ENCODE peak calls at places on chromosomes 12 and 14, in five cellular contexts. N is right atrium auricular region, K is cardiac muscle cell, V is uterus, F is heart right ventricle. Q is an unnamed sample.

GRCh38 chr12:74021937-74022336 is 515.7 kb upstream of the ATXN7L3B start:
- DNase-seq in F (no peak), N (no peak), V (no peak), K (peak), Q (peak)

GRCh38 chr14:51545396-51545795 is 106.3 kb upstream of the FRMD6 start:
- DNase-seq in F (no peak), V (no peak), K (no peak), N (no peak), Q (no peak)

GRCh38 chr12:110743571-110744093 is 941 bp upstream of the PPP1CC start:
- DNase-seq in N (peak), F (peak), K (peak), V (peak), Q (peak)

GRCh38 chr12:5155866-5156265 is 112.2 kb downstream of the KCNA5 start:
- DNase-seq in V (no peak), N (no peak), F (no peak), K (peak), Q (no peak)

GRCh38 chr12:131946757-131947156 is 3.0 kb upstream of the EP400 start:
- DNase-seq in F (no peak), V (no peak), N (peak), K (no peak), Q (no peak)

GRCh38 chr12:52022841-52023181 is 16.1 kb downstream of the TAMALIN start:
- DNase-seq in F (no peak), N (no peak), K (no peak), V (peak), Q (peak)

GRCh38 chr14:50061664-50062437 is 54.5 kb downstream of the VCPKMT start:
- DNase-seq in K (peak), N (no peak), V (no peak), F (no peak), Q (no peak)

GRCh38 chr12:105205322-105206048 is 30.5 kb downstream of the APPL2 start:
- DNase-seq in K (no peak), F (no peak), V (no peak), N (no peak), Q (no peak)

GRCh38 chr14:51616724-51617409 is 34.8 kb upstream of the FRMD6 start:
- DNase-seq in K (peak), N (no peak), V (no peak), F (peak), Q (no peak)

GRCh38 chr14:95137804-95138167 is 19.5 kb downstream of the DICER1 start:
- DNase-seq in K (peak), N (no peak), V (no peak), F (peak), Q (no peak)

GRCh38 chr14:85853996-85854526 is 324.1 kb downstream of the FLRT2 start:
- DNase-seq in V (no peak), F (no peak), K (no peak), N (no peak), Q (no peak)

GRCh38 chr12:20127401-20127800 is 240.9 kb upstream of the PDE3A start:
- DNase-seq in V (no peak), N (no peak), F (no peak), K (peak), Q (no peak)

GRCh38 chr12:105574056-105574715 is 243.7 kb downstream of the C12orf75 start:
- DNase-seq in V (no peak), F (no peak), K (peak), N (no peak), Q (no peak)

GRCh38 chr12:92378682-92379479 is 233.2 kb upstream of the BTG1 start:
- DNase-seq in F (no peak), K (no peak), V (no peak), N (no peak), Q (no peak)

GRCh38 chr12:111757361-111758119 is 9.2 kb upstream of the ALDH2 start:
- DNase-seq in V (no peak), N (peak), K (peak), F (peak), Q (no peak)

GRCh38 chr12:3544296-3544965 is 53.4 kb downstream of the PRMT8 start:
- DNase-seq in N (no peak), V (no peak), F (no peak), K (no peak), Q (no peak)

GRCh38 chr14:94447986-94448808 is 4.4 kb downstream of the SERPINA11 start:
- DNase-seq in V (no peak), K (no peak), F (no peak), N (peak), Q (no peak)

GRCh38 chr12:132433641-132434395 is 56.1 kb upstream of the FBRSL1 start:
- DNase-seq in V (no peak), K (no peak), F (no peak), N (no peak), Q (no peak)

GRCh38 chr14:98858158-98858557 is 413.8 kb downstream of the BCL11B start:
- DNase-seq in V (no peak), F (no peak), K (no peak), N (no peak), Q (no peak)

GRCh38 chr12:49556391-49557186 is 11.4 kb downstream of the MCRS1 start:
- DNase-seq in N (no peak), F (no peak), V (no peak), K (no peak), Q (no peak)

GRCh38 chr14:96090441-96091148 is 51.4 kb downstream of the C14orf132 start:
- DNase-seq in N (no peak), F (peak), V (peak), K (peak), Q (no peak)

GRCh38 chr12:46921754-46922113 is 95.9 kb upstream of the SLC38A4 start:
- DNase-seq in N (no peak), K (peak), F (no peak), V (peak), Q (no peak)

GRCh38 chr12:108907861-108908302 is 28.0 kb downstream of the DAO start:
- DNase-seq in V (no peak), N (no peak), F (no peak), K (no peak), Q (peak)

GRCh38 chr12:131461096-131461495 is 249.8 kb upstream of the SFSWAP start:
- DNase-seq in F (no peak), N (no peak), K (no peak), V (no peak), Q (no peak)

GRCh38 chr12:9827209-9827888 is at the start of gene KLRF1:
- DNase-seq in N (no peak), K (no peak), F (no peak), V (no peak), Q (no peak)

GRCh38 chr14:104284107-104284592 is 145.8 kb downstream of the KIF26A start:
- DNase-seq in N (no peak), K (no peak), F (no peak), V (no peak), Q (no peak)

GRCh38 chr12:69068431-69068830 is 135.5 kb upstream of the CPM start:
- DNase-seq in V (no peak), N (no peak), F (no peak), K (peak), Q (no peak)

GRCh38 chr14:103748539-103748867 is 32.9 kb downstream of the ZFYVE21 start:
- DNase-seq in F (no peak), N (no peak), K (no peak), V (no peak), Q (no peak)

GRCh38 chr12:24814379-24815086 is 134.4 kb downstream of the BCAT1 start:
- DNase-seq in N (no peak), K (no peak), F (no peak), V (no peak), Q (no peak)

GRCh38 chr12:89370850-89371249 is 18.5 kb upstream of the DUSP6 start:
- DNase-seq in F (no peak), N (no peak), K (peak), V (no peak), Q (no peak)

DNA sequence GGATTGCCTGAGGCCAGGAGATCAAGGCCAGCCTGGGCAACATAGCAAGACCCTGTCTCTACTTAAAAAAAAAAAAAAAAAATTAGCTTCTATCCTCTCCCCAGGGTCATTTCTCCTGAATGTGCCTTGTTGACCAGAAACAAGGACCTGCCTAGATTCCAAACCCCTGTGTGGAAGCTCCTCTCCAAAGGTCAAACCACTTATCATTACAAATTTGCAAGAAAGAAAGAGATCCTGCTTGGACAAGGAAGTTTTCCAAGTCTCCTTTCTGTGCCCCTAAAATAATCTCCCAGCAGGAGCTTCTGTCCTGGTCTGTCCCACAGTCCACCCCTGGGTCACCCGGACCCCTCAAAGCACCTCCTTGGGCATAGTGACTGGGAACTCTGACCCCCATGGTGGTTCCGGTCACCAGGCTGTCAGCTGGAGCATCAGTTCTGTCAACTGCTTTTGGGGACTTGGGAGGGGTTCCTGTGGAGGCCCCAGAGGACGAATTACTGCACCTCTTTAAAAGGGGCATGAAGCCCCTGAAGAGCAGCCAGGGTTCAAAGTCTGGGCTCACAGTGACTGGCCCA is 38.4 kb downstream of the ACTN1 start:
- DNase-seq in N (no peak), V (no peak), K (no peak), F (no peak), Q (no peak)
- TF ChIP-seq CTCF in N (no peak), V (no peak), K (no peak), F (no peak), Q (no peak)

DNA sequence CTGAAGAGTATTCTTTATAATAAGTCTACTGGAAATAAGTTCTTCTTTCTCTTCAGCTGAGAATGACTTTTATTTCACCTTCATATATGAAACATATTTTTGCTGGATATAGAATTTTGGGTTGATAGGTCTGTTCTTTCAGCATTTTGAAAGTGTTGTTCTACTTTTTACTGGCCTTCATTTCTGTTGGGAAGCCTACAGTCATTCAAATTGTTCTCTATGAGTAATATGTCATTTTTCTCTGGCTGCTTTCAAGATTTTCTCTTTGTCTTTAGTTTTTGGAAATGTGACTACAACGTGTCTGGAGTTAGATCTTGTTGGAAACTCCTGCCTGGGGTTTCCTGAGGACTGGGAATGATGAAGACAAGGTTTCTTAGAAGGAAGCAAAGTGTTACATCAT is 10.0 kb downstream of the FGFR1OP2 start:
- DNase-seq in F (no peak), K (no peak), V (no peak), N (no peak), Q (no peak)
- H3K27ac ChIP-seq in F (no peak), K (no peak), V (no peak), N (no peak), Q (no peak)

GRCh38 chr14:75793806-75794205 is 132.8 kb downstream of the TTLL5 start:
- DNase-seq in F (peak), K (peak), V (no peak), N (no peak), Q (peak)

GRCh38 chr14:75794615-75795038 is 133.6 kb downstream of the TTLL5 start:
- DNase-seq in K (peak), N (no peak), F (no peak), V (no peak), Q (peak)
- TF ChIP-seq CTCF in K (peak), N (peak), F (peak), V (peak), Q (peak)

GRCh38 chr12:17949558-17950141 is 140.3 kb downstream of the RERGL start:
- DNase-seq in V (no peak), N (no peak), K (no peak), F (no peak), Q (no peak)

GRCh38 chr12:17950898-17951297 is 139.1 kb downstream of the RERGL start:
- DNase-seq in F (no peak), K (no peak), V (no peak), N (no peak), Q (no peak)

GRCh38 chr12:17954788-17955187 is 135.2 kb downstream of the RERGL start:
- DNase-seq in V (no peak), K (no peak), F (no peak), N (no peak), Q (peak)
- H3K27ac ChIP-seq in V (no peak), K (no peak), F (no peak), N (no peak), Q (no peak)

GRCh38 chr14:31897581-31898186 is 179.4 kb upstream of the ARHGAP5 start:
- DNase-seq in N (no peak), F (peak), V (no peak), K (peak), Q (no peak)
- TF ChIP-seq CTCF in N (no peak), F (no peak), V (no peak), K (no peak), Q (no peak)

DNA sequence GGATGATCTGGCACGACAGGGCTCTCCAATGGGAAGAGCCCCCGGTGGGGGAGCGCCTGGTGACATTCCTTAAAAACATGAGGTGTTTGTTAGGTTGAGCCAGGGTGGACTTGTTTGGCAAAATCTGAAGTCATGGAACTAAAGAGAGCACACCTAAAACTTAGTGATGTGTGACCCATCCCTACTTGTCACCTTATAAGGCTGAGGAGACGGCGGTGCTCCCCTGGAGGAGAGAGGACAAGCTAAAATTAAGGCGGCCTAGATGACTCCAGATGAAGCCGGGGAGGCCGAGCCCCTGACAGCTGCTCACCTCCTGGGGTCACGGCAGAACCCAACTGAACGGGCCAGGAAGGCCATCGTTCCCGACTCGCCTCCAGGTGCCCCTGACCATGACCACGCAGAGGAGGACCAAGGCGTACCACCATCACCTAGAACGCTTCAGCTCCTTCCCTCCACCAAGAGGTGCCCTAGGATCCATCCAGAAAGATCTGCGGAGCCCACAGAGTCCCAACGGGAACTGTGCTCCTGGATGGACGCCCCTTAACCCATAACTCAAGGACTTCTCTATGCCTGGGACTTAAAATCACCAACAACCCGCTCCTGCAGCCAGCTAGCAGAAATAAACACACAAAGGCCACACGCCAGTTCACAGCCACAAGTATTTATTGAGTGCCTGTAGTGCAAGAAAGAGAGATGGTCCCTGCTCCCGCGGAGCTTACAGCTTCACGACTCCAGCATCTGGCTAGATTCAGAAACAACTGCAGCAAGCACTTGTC is 977 bp upstream of the PITPNM2 start:
- DNase-seq in N (no peak), V (no peak), K (no peak), F (no peak), Q (peak)
- H3K27ac ChIP-seq in N (peak), V (peak), K (no peak), F (peak), Q (no peak)

Q was measured in GM23338.